ENCODE peak calls at places on chromosomes 4 and X, in six cellular contexts. S is GM12865, K is RPMI8226, T is hepatocyte, X is tibial artery, I is transverse colon. B is an unnamed sample.

GRCh38 chr4:186942745-186943606 is 219.3 kb upstream of the FAT1 start:
- DNase-seq in S (no peak), K (peak; percentile 7), T (peak; percentile 59), X (no peak), I (no peak), B (no peak)

GRCh38 chrX:39821011-39821708 is 276.6 kb downstream of the BCOR start:
- DNase-seq in S (peak; percentile 9), K (peak; percentile 40), T (peak; percentile 73), X (no peak), I (no peak), B (peak; percentile 72)

GRCh38 chrX:21683910-21684309 is 25.8 kb upstream of the KLHL34 start:
- DNase-seq in S (no peak), K (no peak), T (no peak), X (no peak), I (no peak), B (no peak)

GRCh38 chr4:116522922-116523321 is 562.5 kb downstream of the TRAM1L1 start:
- DNase-seq in S (no peak), K (no peak), T (no peak), X (no peak), I (no peak), B (no peak)

GRCh38 chrX:10213716-10214115 is 56.9 kb downstream of the CLCN4 start:
- DNase-seq in S (no peak), K (no peak), T (no peak), X (no peak), I (no peak), B (no peak)

GRCh38 chr4:88573995-88574394 is 18.3 kb upstream of the HERC3 start:
- DNase-seq in S (no peak), K (no peak), T (no peak), X (no peak), I (no peak), B (no peak)

GRCh38 chrX:140733766-140734342 is 24.3 kb downstream of the LINC00632 start:
- DNase-seq in S (peak; percentile 33), K (peak; percentile 32), T (peak; percentile 61), X (no peak), I (no peak), B (no peak)

GRCh38 chr4:37865450-37865849 is 25.4 kb upstream of the TBC1D1 start:
- DNase-seq in S (no peak), K (no peak), T (no peak), X (no peak), I (no peak), B (no peak)

GRCh38 chr4:183789657-183790056 is 115.5 kb upstream of the STOX2 start:
- DNase-seq in S (peak; percentile 24), K (no peak), T (no peak), X (no peak), I (no peak), B (no peak)

GRCh38 chr4:183327827-183328226 is 5.6 kb upstream of the CLDN24 start:
- DNase-seq in S (no peak), K (no peak), T (no peak), X (no peak), I (no peak), B (no peak)

GRCh38 chr4:114005569-114006442 is 26.4 kb upstream of the ARSJ start:
- DNase-seq in S (no peak), K (no peak), T (no peak), X (no peak), I (no peak), B (no peak)

GRCh38 chrX:33204889-33205288 is 6.5 kb downstream of the DMD start:
- DNase-seq in S (no peak), K (no peak), T (peak; percentile 18), X (no peak), I (no peak), B (no peak)

GRCh38 chrX:143664302-143664701 is 28.4 kb upstream of the SLITRK4 start:
- DNase-seq in S (peak; percentile 3), K (peak; percentile 24), T (peak; percentile 42), X (no peak), I (no peak), B (no peak)

GRCh38 chr4:105022811-105023667 is 123.6 kb upstream of the TET2 start:
- DNase-seq in S (no peak), K (no peak), T (no peak), X (no peak), I (no peak), B (no peak)

GRCh38 chrX:48531359-48531954 is 8.1 kb upstream of the TBC1D25 start:
- DNase-seq in S (no peak), K (no peak), T (no peak), X (no peak), I (no peak), B (no peak)

GRCh38 chrX:47574096-47574553 is 8.1 kb upstream of the TIMP1 start:
- DNase-seq in S (no peak), K (no peak), T (peak; percentile 35), X (no peak), I (no peak), B (no peak)

GRCh38 chr4:85919488-85919887 is 440.4 kb downstream of the MAPK10 start:
- DNase-seq in S (no peak), K (no peak), T (no peak), X (no peak), I (no peak), B (no peak)

GRCh38 chr4:26899991-26900390 is 39.4 kb downstream of the STIM2 start:
- DNase-seq in S (no peak), K (no peak), T (peak; percentile 5), X (no peak), I (no peak), B (no peak)

GRCh38 chrX:118325453-118325852 is 20.5 kb upstream of the WDR44 start:
- DNase-seq in S (peak; percentile 11), K (no peak), T (no peak), X (no peak), I (no peak), B (no peak)

GRCh38 chr4:77043507-77044131 is 32.2 kb downstream of the CCNI start:
- DNase-seq in S (no peak), K (no peak), T (no peak), X (peak; percentile 41), I (no peak), B (no peak)

GRCh38 chr4:82784615-82785247 is 13.9 kb downstream of the SCD5 start:
- DNase-seq in S (no peak), K (peak; percentile 55), T (no peak), X (no peak), I (no peak), B (no peak)

GRCh38 chrX:40012039-40012799 is 85.5 kb downstream of the BCOR start:
- DNase-seq in S (no peak), K (no peak), T (peak; percentile 76), X (peak; percentile 38), I (peak; percentile 26), B (peak; percentile 73)

GRCh38 chr4:20839957-20840356 is 139.7 kb downstream of the PACRGL start:
- DNase-seq in S (no peak), K (no peak), T (peak; percentile 26), X (no peak), I (no peak), B (no peak)

GRCh38 chr4:26151615-26152014 is 169.2 kb upstream of the RBPJ start:
- DNase-seq in S (no peak), K (no peak), T (no peak), X (no peak), I (no peak), B (no peak)

GRCh38 chrX:38109042-38109904 is 102.9 kb downstream of the SYTL5 start:
- DNase-seq in S (no peak), K (no peak), T (no peak), X (no peak), I (peak; percentile 10), B (no peak)

GRCh38 chr4:174023641-174024040 is 259.8 kb downstream of the FBXO8 start:
- DNase-seq in S (no peak), K (no peak), T (no peak), X (no peak), I (no peak), B (no peak)

GRCh38 chr4:159608434-159608833 is 505.6 kb downstream of the RAPGEF2 start:
- DNase-seq in S (no peak), K (no peak), T (no peak), X (no peak), I (no peak), B (no peak)

GRCh38 chrX:31092476-31092875 is 20.6 kb upstream of the FTHL17 start:
- DNase-seq in S (no peak), K (no peak), T (no peak), X (no peak), I (no peak), B (no peak)

GRCh38 chr4:44448548-44449443 is at the start of gene KCTD8:
- DNase-seq in S (peak; percentile 83), K (peak; percentile 64), T (peak; percentile 94), X (peak; percentile 76), I (peak; percentile 73), B (peak; percentile 78)

GRCh38 chrX:42020225-42020624 is 96.9 kb upstream of the CASK start:
- DNase-seq in S (no peak), K (no peak), T (no peak), X (no peak), I (no peak), B (no peak)

GRCh38 chr4:143185253-143186107 is 763 bp downstream of the USP38 start:
- DNase-seq in S (peak; percentile 44), K (peak; percentile 16), T (peak; percentile 44), X (peak; percentile 24), I (peak; percentile 16), B (no peak)

GRCh38 chrX:11562570-11562969 is 103.2 kb downstream of the ARHGAP6 start:
- DNase-seq in S (no peak), K (no peak), T (no peak), X (no peak), I (no peak), B (no peak)

GRCh38 chr4:2806392-2807355 is 13.8 kb downstream of the SH3BP2 start:
- DNase-seq in S (no peak), K (no peak), T (no peak), X (peak; percentile 74), I (peak; percentile 80), B (no peak)

GRCh38 chrX:9149831-9150230 is 115.9 kb upstream of the FAM9B start:
- DNase-seq in S (no peak), K (no peak), T (no peak), X (no peak), I (no peak), B (no peak)

GRCh38 chr4:116343809-116344208 is 741.6 kb downstream of the TRAM1L1 start:
- DNase-seq in S (no peak), K (no peak), T (no peak), X (no peak), I (no peak), B (no peak)

GRCh38 chr4:8849266-8850073 is 22.2 kb downstream of the HMX1 start:
- DNase-seq in S (no peak), K (no peak), T (no peak), X (peak; percentile 9), I (no peak), B (peak; percentile 36)

GRCh38 chr4:152678841-152679240 is 956 bp downstream of the TMEM154 start:
- DNase-seq in S (no peak), K (no peak), T (no peak), X (no peak), I (no peak), B (no peak)

B was measured in activated effector memory CD4-positive, alpha-beta T cell treated with anti-CD3 and anti-CD28 coated beads, Interleukin-2, amount 50 U/mL, for 16 hours.